ENCODE peak calls at places on chromosomes 12 and 14, in five cellular contexts. Y is tibial nerve, U is uterus, J is vagina, F is K562. H is an unnamed sample.

GRCh38 chr12:122687091-122687490 is 16.1 kb downstream of the HCAR2 start:
- DNase-seq in Y (no peak), U (no peak), J (no peak), F (no peak), H (no peak)

GRCh38 chr12:89846473-89846872 is 137.8 kb upstream of the ATP2B1 start:
- DNase-seq in Y (no peak), U (no peak), J (no peak), F (no peak), H (no peak)

GRCh38 chr14:76699209-76699608 is 62.1 kb upstream of the VASH1 start:
- DNase-seq in Y (no peak), U (no peak), J (no peak), F (no peak), H (no peak)

GRCh38 chr12:104751594-104751993 is 206.5 kb downstream of the SLC41A2 start:
- DNase-seq in Y (no peak), U (no peak), J (no peak), F (no peak), H (no peak)

GRCh38 chr14:100525615-100526014 is 61.6 kb downstream of the BEGAIN start:
- DNase-seq in Y (no peak), U (no peak), J (no peak), F (no peak), H (no peak)

GRCh38 chr14:56216631-56217379 is 98.6 kb downstream of the PELI2 start:
- DNase-seq in Y (peak; percentile 32), U (peak; percentile 44), J (no peak), F (peak; percentile 24), H (peak; percentile 58)

GRCh38 chr12:107092669-107093546 is 441 bp downstream of the CRY1 start:
- DNase-seq in Y (peak; percentile 19), U (peak; percentile 47), J (no peak), F (peak; percentile 13), H (peak; percentile 49)

GRCh38 chr14:72416892-72417291 is 477.0 kb downstream of the DPF3 start:
- DNase-seq in Y (no peak), U (no peak), J (no peak), F (no peak), H (no peak)

GRCh38 chr12:1171657-1172056 is 180.6 kb downstream of the ERC1 start:
- DNase-seq in Y (no peak), U (no peak), J (no peak), F (no peak), H (no peak)

GRCh38 chr14:105430042-105430441 is 10.4 kb downstream of the MTA1 start:
- DNase-seq in Y (no peak), U (no peak), J (no peak), F (no peak), H (no peak)

GRCh38 chr12:52216807-52217206 is 16.2 kb upstream of the KRT7 start:
- DNase-seq in Y (no peak), U (no peak), J (no peak), F (no peak), H (peak; percentile 85)

DNA sequence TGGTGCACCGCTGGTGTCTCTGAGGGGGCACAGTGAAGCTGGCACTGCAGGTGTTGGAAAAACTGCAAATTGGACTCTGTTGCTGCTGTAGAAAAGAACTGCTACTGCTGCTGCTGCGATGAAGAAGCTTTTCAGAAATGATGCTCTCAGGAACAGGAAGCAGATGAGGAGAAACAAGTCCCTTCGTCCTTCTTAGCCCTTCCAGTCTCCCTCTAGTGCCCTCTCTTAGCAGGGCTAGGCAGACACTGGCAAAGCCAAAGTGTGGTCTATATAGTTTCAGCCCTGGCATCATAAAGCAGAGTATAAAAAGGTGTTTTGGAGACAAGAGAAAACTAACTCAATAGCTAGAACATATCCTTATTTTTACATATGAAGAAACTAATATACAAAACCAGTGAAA is 174.5 kb downstream of the MYRFL start:
- DNase-seq in Y (no peak), U (no peak), J (no peak), F (no peak), H (no peak)
- TF ChIP-seq CTCF in Y (no peak), U (no peak), J (no peak), F (no peak), H (no peak)

DNA sequence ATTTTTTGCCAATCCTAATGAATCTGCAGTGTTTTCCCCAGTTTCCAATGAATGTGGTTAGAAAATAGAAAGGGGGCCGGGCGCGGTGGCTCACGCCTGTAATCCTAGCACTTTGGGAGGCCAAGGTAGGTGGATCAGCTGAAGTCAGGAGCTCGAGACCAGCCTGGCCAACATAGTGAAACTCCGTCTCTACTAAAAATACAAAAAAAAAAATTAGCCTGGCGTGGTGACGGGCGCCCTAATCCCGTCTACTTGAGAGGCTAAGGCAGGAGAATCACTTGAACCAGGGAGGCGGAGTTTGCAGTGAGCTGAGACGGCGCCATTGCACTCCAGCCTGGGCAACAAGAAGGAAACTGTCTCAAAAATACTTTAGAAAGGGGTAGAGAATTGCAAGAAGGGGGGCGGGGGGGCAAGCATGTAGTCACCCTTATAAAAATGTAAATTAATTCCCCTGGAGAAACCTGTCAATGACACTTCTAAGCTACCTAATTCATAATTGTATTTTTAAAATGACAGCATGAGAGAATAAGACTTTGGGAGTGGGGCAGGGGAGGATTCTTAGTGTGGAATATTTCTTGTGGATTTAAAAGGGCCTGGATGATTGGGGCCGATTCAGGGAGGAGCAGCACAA is 1.7 kb downstream of the KLHDC2 start:
- DNase-seq in Y (no peak), U (no peak), J (no peak), F (no peak), H (no peak)
- TF ChIP-seq POLR2A in Y (no peak), U (no peak), J (no peak), F (no peak), H (no peak)

DNA sequence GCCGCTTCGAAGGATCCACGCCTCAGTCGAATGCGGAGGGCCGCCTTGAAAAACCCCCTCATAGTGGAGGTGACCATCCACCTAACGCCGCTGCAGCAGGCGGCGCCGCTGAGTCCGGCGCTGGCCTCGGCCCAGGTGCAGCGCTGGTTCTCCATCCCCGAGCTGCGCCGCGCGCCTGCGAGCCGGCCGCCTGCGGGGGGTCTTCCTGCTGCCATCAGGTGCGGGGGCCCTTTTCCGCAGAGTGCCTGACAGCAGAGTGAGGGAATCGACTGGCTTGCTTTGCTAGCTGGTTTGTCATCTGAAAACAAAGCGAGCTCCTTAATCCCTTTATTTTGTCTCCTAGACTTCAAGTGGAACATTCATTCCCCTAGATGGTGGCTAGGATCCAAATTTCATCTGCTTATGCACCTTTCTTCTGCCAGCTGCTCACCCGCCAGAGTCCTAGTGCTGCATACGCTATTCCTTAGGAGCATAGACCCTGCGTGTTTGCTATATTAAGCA is 10.4 kb upstream of the DNAL1 start:
- DNase-seq in Y (no peak), U (no peak), J (no peak), F (no peak), H (no peak)
- TF ChIP-seq CTCF in Y (no peak), U (peak; percentile 51), J (no peak), F (no peak), H (no peak)

DNA sequence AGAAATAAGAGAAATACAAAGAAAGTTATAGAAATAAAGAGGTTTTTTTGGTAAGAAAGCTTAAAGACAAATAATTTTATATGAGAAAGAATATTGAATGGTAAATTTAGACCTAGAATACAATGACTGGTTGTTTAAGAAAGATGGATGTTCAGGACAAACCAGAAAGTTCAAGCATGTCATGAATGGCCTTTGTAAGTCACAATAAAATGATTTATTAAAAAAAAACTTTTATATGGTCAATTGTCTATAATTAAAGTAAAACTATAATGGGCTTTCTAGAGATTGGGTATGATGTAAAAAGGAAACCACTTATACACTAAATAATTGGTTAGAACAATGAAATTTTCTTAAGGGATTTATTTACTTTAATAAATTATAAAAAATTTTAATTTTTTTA is 19.8 kb upstream of the CAPRIN2 start:
- DNase-seq in Y (no peak), U (no peak), J (no peak), F (no peak), H (no peak)
- TF ChIP-seq POLR2A in Y (no peak), U (no peak), J (no peak), F (no peak), H (no peak)

GRCh38 chr14:24944800-24945199 is 105.1 kb downstream of the STXBP6 start:
- DNase-seq in Y (no peak), U (no peak), J (no peak), F (no peak), H (no peak)

GRCh38 chr14:24940213-24940783 is 109.6 kb downstream of the STXBP6 start:
- DNase-seq in Y (no peak), U (no peak), J (no peak), F (no peak), H (no peak)

GRCh38 chr14:24938593-24938992 is 111.4 kb downstream of the STXBP6 start:
- DNase-seq in Y (no peak), U (no peak), J (no peak), F (no peak), H (no peak)

GRCh38 chr14:24943024-24943423 is 106.9 kb downstream of the STXBP6 start:
- DNase-seq in Y (peak; percentile 27), U (peak; percentile 47), J (no peak), F (no peak), H (peak; percentile 79)

DNA sequence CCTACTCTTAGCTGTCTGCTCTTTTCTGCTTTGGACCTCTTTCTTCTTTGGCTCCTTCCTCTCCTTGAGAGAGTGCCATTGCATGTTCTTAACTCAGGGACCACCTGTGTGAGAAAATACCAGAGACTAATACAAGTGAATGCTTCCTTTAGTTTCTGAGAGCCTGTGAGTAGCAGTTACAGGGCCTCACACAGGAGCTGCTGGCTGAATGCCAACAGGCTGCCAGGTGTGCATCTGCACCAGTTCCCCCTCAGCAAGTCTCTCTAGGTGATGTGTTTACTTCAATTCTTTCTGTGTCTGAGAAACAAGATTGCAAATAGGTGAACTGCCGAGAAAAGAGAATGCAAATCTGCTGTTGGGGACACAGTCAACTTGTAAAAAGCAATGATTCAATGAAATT is 108.2 kb downstream of the STXBP6 start:
- DNase-seq in Y (no peak), U (no peak), J (no peak), F (no peak), H (no peak)
- TF ChIP-seq CTCF in Y (no peak), U (no peak), J (no peak), F (no peak), H (no peak)

GRCh38 chr14:31944256-31945073 is 132.6 kb upstream of the ARHGAP5 start:
- DNase-seq in Y (no peak), U (no peak), J (no peak), F (no peak), H (no peak)
- TF ChIP-seq POLR2A in Y (no peak), U (no peak), J (no peak), F (no peak), H (no peak)

GRCh38 chr12:79689041-79689476 is 1.7 kb downstream of the PAWR start:
- DNase-seq in Y (no peak), U (no peak), J (no peak), F (no peak), H (no peak)

GRCh38 chr12:79690606-79691298 is at the start of gene PAWR:
- DNase-seq in Y (peak; percentile 21), U (peak; percentile 71), J (no peak), F (no peak), H (peak; percentile 52)

GRCh38 chr12:79689477-79690155 is 1.1 kb downstream of the PAWR start:
- DNase-seq in Y (no peak), U (peak; percentile 57), J (no peak), F (no peak), H (peak; percentile 88)

GRCh38 chr12:79691299-79692248 is 810 bp upstream of the PAWR start:
- DNase-seq in Y (no peak), U (peak; percentile 60), J (no peak), F (no peak), H (no peak)

DNA sequence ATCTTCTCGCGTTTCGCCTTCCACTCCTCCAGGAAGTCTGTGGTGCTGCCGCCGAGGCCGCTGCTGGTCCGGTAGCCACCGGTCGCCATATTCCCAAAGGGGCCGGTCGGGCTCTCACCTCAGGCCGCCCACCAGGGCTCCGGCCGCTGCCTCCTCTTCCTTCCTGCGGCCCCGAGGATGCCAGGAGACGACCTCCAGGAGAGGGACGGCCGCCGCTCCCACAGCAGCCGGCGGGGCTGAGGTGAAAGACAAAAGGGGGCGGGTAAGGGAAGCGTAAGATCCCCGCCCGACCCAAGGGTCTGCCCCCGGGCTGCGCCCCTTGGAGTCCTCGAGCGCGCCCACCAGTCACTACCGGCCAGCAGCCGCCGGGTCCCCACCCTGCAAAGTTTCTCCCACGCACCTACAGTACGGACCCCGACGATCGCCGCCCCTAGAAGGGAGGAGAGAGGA is 583 bp downstream of the PAWR start:
- DNase-seq in Y (no peak), U (peak; percentile 36), J (no peak), F (no peak), H (no peak)
- TF ChIP-seq CTCF in Y (no peak), U (no peak), J (no peak), F (no peak), H (no peak)